ENCODE peak calls at places on chromosome 18, in seven cellular contexts. K is kidney, Q is heart left ventricle, H is left ventricle myocardium inferior, D is uterus, Y is MM.1S, Z is PC-3. B is an unnamed sample.

GRCh38 chr18:57432765-57433400 is 2.3 kb upstream of the ONECUT2 start:
- DNase-seq in Z (no peak), Q (no peak), H (no peak), K (no peak), D (no peak), Y (no peak), B (no peak)

GRCh38 chr18:55241016-55241415 is 281.8 kb upstream of the CCDC68 start:
- DNase-seq in Q (no peak), H (no peak), D (no peak), Y (no peak), K (no peak), Z (no peak), B (no peak)

GRCh38 chr18:2511451-2511850 is 59.9 kb downstream of the METTL4 start:
- DNase-seq in Z (no peak), Q (no peak), H (no peak), D (no peak), Y (no peak), K (no peak), B (no peak)

GRCh38 chr18:48203961-48204666 is 205.1 kb downstream of the ZBTB7C start:
- DNase-seq in Z (peak; percentile 25), D (no peak), Q (no peak), H (no peak), K (no peak), Y (no peak), B (no peak)

GRCh38 chr18:21004721-21005120 is 106.9 kb downstream of the ROCK1 start:
- DNase-seq in K (no peak), H (no peak), Q (peak; percentile 38), D (peak; percentile 56), Z (no peak), Y (no peak), B (no peak)

GRCh38 chr18:79906706-79907105 is 44.7 kb downstream of the SLC66A2 start:
- DNase-seq in D (no peak), K (no peak), Q (no peak), Z (no peak), Y (no peak), H (no peak), B (no peak)

GRCh38 chr18:25832008-25832604 is 258.3 kb downstream of the SS18 start:
- DNase-seq in D (no peak), H (peak; percentile 72), Q (peak; percentile 43), K (no peak), Z (peak; percentile 56), Y (peak; percentile 43), B (peak; percentile 49)

GRCh38 chr18:40464032-40464431 is 1491.0 kb upstream of the PIK3C3 start:
- DNase-seq in Q (no peak), K (no peak), Z (no peak), Y (no peak), D (no peak), H (no peak), B (no peak)

GRCh38 chr18:70600225-70600925 is 311.5 kb downstream of the SOCS6 start:
- DNase-seq in Q (no peak), D (no peak), Y (no peak), K (no peak), H (no peak), Z (no peak), B (no peak)

GRCh38 chr18:51195602-51196115 is 1.8 kb downstream of the MEX3C start:
- DNase-seq in D (no peak), K (no peak), Q (peak; percentile 14), H (no peak), Z (peak; percentile 27), Y (peak; percentile 69), B (no peak)

GRCh38 chr18:11072632-11073031 is 76.7 kb downstream of the PIEZO2 start:
- DNase-seq in D (no peak), H (no peak), Z (no peak), Y (no peak), Q (no peak), K (no peak), B (no peak)

GRCh38 chr18:42113529-42114191 is 158.6 kb downstream of the PIK3C3 start:
- DNase-seq in D (no peak), Y (peak; percentile 24), K (no peak), H (no peak), Q (no peak), Z (no peak), B (no peak)

GRCh38 chr18:51149605-51150429 is 47.7 kb downstream of the MEX3C start:
- DNase-seq in Q (no peak), Y (no peak), D (no peak), Z (peak; percentile 2), K (no peak), H (no peak), B (no peak)

GRCh38 chr18:28504100-28504499 is 327.2 kb upstream of the CDH2 start:
- DNase-seq in Y (no peak), H (no peak), Q (no peak), D (no peak), K (no peak), Z (peak; percentile 63), B (no peak)

GRCh38 chr18:55582325-55582724 is 5.7 kb downstream of the TCF4 start:
- DNase-seq in Q (no peak), D (no peak), K (no peak), H (no peak), Y (no peak), Z (no peak), B (no peak)

GRCh38 chr18:75140296-75140695 is 68.6 kb downstream of the PTGR3 start:
- DNase-seq in D (no peak), Q (no peak), Y (no peak), K (no peak), H (no peak), Z (no peak), B (no peak)

GRCh38 chr18:79397830-79398761 is 2.4 kb downstream of the NFATC1 start:
- DNase-seq in Z (no peak), D (no peak), Y (no peak), H (peak; percentile 15), K (peak; percentile 67), Q (no peak), B (peak; percentile 42)

GRCh38 chr18:47800756-47801155 is 129.7 kb downstream of the SMAD2 start:
- DNase-seq in D (no peak), H (no peak), K (no peak), Y (no peak), Q (no peak), Z (no peak), B (no peak)

DNA sequence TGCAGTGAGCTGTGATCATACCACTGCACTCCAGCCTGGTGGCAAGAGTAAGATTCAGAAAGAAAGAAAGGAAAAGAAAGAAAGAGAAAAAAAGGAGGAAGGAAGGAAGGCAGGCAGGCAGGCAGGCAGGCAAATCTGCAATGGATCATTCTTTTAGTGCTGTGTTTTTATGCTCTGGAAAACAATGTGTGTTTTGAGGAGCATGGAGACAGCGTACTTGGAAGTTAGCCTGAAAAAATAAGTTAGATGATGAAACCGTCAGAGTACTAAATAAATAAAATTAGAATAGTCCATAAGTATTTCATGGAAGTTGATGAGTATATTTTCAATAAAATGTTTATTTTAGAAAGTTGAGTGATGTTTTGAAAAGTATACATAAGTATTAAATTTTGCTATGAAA is 366.4 kb upstream of the CDH20 start:
- DNase-seq in Z (no peak), Q (no peak), Y (no peak), K (no peak), D (no peak), H (no peak), B (no peak)
- H3K4me3 ChIP-seq in Z (no peak overlapping the region), Q (no peak overlapping the region), Y (no peak overlapping the region), K (no peak overlapping the region), D (no peak overlapping the region), H (no peak overlapping the region), B (no peak overlapping the region)

GRCh38 chr18:45320724-45321123 is 294.6 kb upstream of the SLC14A2 start:
- DNase-seq in Y (no peak), Q (no peak), H (no peak), K (no peak), Z (no peak), D (peak; percentile 24), B (no peak)

GRCh38 chr18:45321520-45321919 is 293.8 kb upstream of the SLC14A2 start:
- DNase-seq in K (no peak), Y (no peak), H (no peak), Z (no peak), D (no peak), Q (peak; percentile 34), B (peak; percentile 57)

GRCh38 chr18:45312727-45313126 is 302.5 kb upstream of the SLC14A2 start:
- DNase-seq in K (no peak), Z (no peak), H (no peak), Q (no peak), D (no peak), Y (no peak), B (no peak)

DNA sequence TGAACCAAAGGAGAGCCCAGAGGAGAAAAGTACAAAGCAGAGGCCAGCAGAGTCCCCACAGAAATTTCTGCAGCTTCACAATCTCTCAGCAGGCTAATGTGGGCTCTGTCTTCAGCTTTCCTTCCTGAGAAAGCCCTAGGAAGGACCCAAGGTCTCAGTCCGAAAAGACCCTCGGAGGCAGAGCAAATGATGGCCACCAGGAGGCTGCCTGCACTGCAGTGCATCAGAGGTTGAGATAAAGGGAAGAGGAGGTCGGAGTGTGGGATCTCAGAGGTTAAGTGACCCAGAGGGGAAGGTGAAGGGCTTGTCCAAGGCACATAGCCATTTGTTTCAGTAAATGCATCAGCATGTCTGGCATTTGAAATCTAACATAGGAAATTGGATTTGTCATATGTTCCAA is 299.1 kb upstream of the SLC14A2 start:
- DNase-seq in D (no peak), Q (no peak), Z (no peak), Y (no peak), K (no peak), H (no peak), B (no peak)
- TF ChIP-seq CTCF in D (no peak), Q (no peak), Z (peak; percentile 16), Y (no peak), K (no peak), H (no peak), B (no peak)

GRCh38 chr18:23572012-23572411 is 14.3 kb downstream of the NPC1 start:
- DNase-seq in Y (no peak), Z (no peak), Q (no peak), K (no peak), H (no peak), D (no peak), B (no peak)

GRCh38 chr18:23574611-23575308 is 11.5 kb downstream of the NPC1 start:
- DNase-seq in D (no peak), H (no peak), Q (no peak), Y (no peak), K (no peak), Z (no peak), B (no peak)

GRCh38 chr18:23573948-23574431 is 12.3 kb downstream of the NPC1 start:
- DNase-seq in D (peak; percentile 27), Q (no peak), H (no peak), Y (peak; percentile 12), Z (peak; percentile 81), K (no peak), B (no peak)

GRCh38 chr18:23572570-23572969 is 13.7 kb downstream of the NPC1 start:
- DNase-seq in Y (no peak), Z (no peak), Q (no peak), D (no peak), K (no peak), H (no peak), B (no peak)

GRCh38 chr18:23573020-23573419 is 13.3 kb downstream of the NPC1 start:
- DNase-seq in Y (no peak), K (no peak), H (no peak), Z (no peak), D (no peak), Q (no peak), B (no peak)
- H3K27ac ChIP-seq in Y (no peak overlapping the region), K (no peak overlapping the region), H (peak overlapping the region; percentile 50), Z (no peak overlapping the region), D (no peak overlapping the region), Q (peak overlapping the region; percentile 31), B (no peak overlapping the region)

DNA sequence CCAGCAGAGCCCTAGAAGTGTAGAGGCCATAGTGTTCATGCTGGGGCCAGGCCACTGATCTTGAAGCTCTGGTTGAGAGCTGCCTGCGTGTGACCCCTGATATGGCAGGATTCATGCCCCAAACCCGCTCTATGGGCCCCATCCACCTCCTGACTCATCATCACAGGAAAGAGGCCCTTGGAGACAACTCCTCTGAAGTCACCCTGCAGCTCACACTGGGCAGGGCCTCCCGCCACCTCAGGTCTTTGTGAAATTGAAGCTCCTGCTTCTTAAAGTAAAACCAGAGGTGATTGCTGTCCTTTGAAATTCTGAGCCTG is 12.0 kb upstream of the TUBB6 start:
- DNase-seq in H (no peak), Z (peak; percentile 52), K (no peak), Y (no peak), D (peak; percentile 4), Q (no peak), B (no peak)
- H3K4me3 ChIP-seq in H (no peak overlapping the region), Z (no peak overlapping the region), K (no peak overlapping the region), Y (no peak overlapping the region), D (no peak overlapping the region), Q (no peak overlapping the region), B (no peak overlapping the region)

B was measured in dorsolateral prefrontal cortex.